ENCODE peak calls at places on chromosomes 6 and 20, in six cellular contexts. One of them, this sample, is unnamed.

GRCh38 chr6:18276610-18277009 is 12.3 kb upstream of the DEK start:
- DNase-seq in amniotic stem cell: no peak
- DNase-seq in effector memory CD4-positive, alpha-beta T cell: no peak
- DNase-seq in fibroblast of gingiva: no peak
- DNase-seq in activated CD8-positive, alpha-beta memory T cell treated with anti-CD3 and anti-CD28 coated beads for 1 hour: no peak
- DNase-seq in stimulated activated naive CD8-positive, alpha-beta T cell treated with anti-CD3 and anti-CD28 coated beads, Interleukin-15, Interleukin-2, amounts not matched to agents 100 U/mL and 50 U/mL, for 24 hours: no peak
- DNase-seq in this sample: no peak

GRCh38 chr6:16168858-16169257 is 40.0 kb downstream of the MYLIP start:
- DNase-seq in amniotic stem cell: no peak
- DNase-seq in effector memory CD4-positive, alpha-beta T cell: no peak
- DNase-seq in fibroblast of gingiva: peak; percentile 30
- DNase-seq in activated CD8-positive, alpha-beta memory T cell treated with anti-CD3 and anti-CD28 coated beads for 1 hour: no peak
- DNase-seq in stimulated activated naive CD8-positive, alpha-beta T cell treated with anti-CD3 and anti-CD28 coated beads, Interleukin-15, Interleukin-2, amounts not matched to agents 100 U/mL and 50 U/mL, for 24 hours: no peak
- DNase-seq in this sample: no peak

GRCh38 chr6:152637422-152638047 is 373 bp upstream of the SYNE1 start:
- DNase-seq in amniotic stem cell: no peak
- DNase-seq in effector memory CD4-positive, alpha-beta T cell: no peak
- DNase-seq in fibroblast of gingiva: peak; percentile 42
- DNase-seq in activated CD8-positive, alpha-beta memory T cell treated with anti-CD3 and anti-CD28 coated beads for 1 hour: no peak
- DNase-seq in stimulated activated naive CD8-positive, alpha-beta T cell treated with anti-CD3 and anti-CD28 coated beads, Interleukin-15, Interleukin-2, amounts not matched to agents 100 U/mL and 50 U/mL, for 24 hours: no peak
- DNase-seq in this sample: no peak

GRCh38 chr6:143139239-143139784 is 78.6 kb downstream of the AIG1 start:
- DNase-seq in amniotic stem cell: no peak
- DNase-seq in effector memory CD4-positive, alpha-beta T cell: no peak
- DNase-seq in fibroblast of gingiva: peak; percentile 15
- DNase-seq in activated CD8-positive, alpha-beta memory T cell treated with anti-CD3 and anti-CD28 coated beads for 1 hour: no peak
- DNase-seq in stimulated activated naive CD8-positive, alpha-beta T cell treated with anti-CD3 and anti-CD28 coated beads, Interleukin-15, Interleukin-2, amounts not matched to agents 100 U/mL and 50 U/mL, for 24 hours: peak; percentile 16
- DNase-seq in this sample: no peak

GRCh38 chr6:4651831-4652467 is 124.3 kb upstream of the CDYL start:
- DNase-seq in amniotic stem cell: no peak
- DNase-seq in effector memory CD4-positive, alpha-beta T cell: no peak
- DNase-seq in fibroblast of gingiva: no peak
- DNase-seq in activated CD8-positive, alpha-beta memory T cell treated with anti-CD3 and anti-CD28 coated beads for 1 hour: no peak
- DNase-seq in stimulated activated naive CD8-positive, alpha-beta T cell treated with anti-CD3 and anti-CD28 coated beads, Interleukin-15, Interleukin-2, amounts not matched to agents 100 U/mL and 50 U/mL, for 24 hours: no peak
- DNase-seq in this sample: no peak

GRCh38 chr6:111552241-111552744 is 53.4 kb downstream of the TRAF3IP2 start:
- DNase-seq in amniotic stem cell: peak; percentile 84
- DNase-seq in effector memory CD4-positive, alpha-beta T cell: no peak
- DNase-seq in fibroblast of gingiva: peak; percentile 95
- DNase-seq in activated CD8-positive, alpha-beta memory T cell treated with anti-CD3 and anti-CD28 coated beads for 1 hour: no peak
- DNase-seq in stimulated activated naive CD8-positive, alpha-beta T cell treated with anti-CD3 and anti-CD28 coated beads, Interleukin-15, Interleukin-2, amounts not matched to agents 100 U/mL and 50 U/mL, for 24 hours: no peak
- DNase-seq in this sample: peak; percentile 46

GRCh38 chr6:42727627-42728026 is 5.2 kb upstream of the PRPH2 start:
- DNase-seq in amniotic stem cell: no peak
- DNase-seq in effector memory CD4-positive, alpha-beta T cell: no peak
- DNase-seq in fibroblast of gingiva: no peak
- DNase-seq in activated CD8-positive, alpha-beta memory T cell treated with anti-CD3 and anti-CD28 coated beads for 1 hour: no peak
- DNase-seq in stimulated activated naive CD8-positive, alpha-beta T cell treated with anti-CD3 and anti-CD28 coated beads, Interleukin-15, Interleukin-2, amounts not matched to agents 100 U/mL and 50 U/mL, for 24 hours: no peak
- DNase-seq in this sample: no peak

GRCh38 chr6:89310929-89311328 is 4.2 kb downstream of the GABRR2 start:
- DNase-seq in amniotic stem cell: peak; percentile 62
- DNase-seq in effector memory CD4-positive, alpha-beta T cell: no peak
- DNase-seq in fibroblast of gingiva: no peak
- DNase-seq in activated CD8-positive, alpha-beta memory T cell treated with anti-CD3 and anti-CD28 coated beads for 1 hour: no peak
- DNase-seq in stimulated activated naive CD8-positive, alpha-beta T cell treated with anti-CD3 and anti-CD28 coated beads, Interleukin-15, Interleukin-2, amounts not matched to agents 100 U/mL and 50 U/mL, for 24 hours: no peak
- DNase-seq in this sample: no peak

GRCh38 chr6:52547647-52548352 is 29.1 kb downstream of the TRAM2 start:
- DNase-seq in amniotic stem cell: no peak
- DNase-seq in effector memory CD4-positive, alpha-beta T cell: no peak
- DNase-seq in fibroblast of gingiva: no peak
- DNase-seq in activated CD8-positive, alpha-beta memory T cell treated with anti-CD3 and anti-CD28 coated beads for 1 hour: no peak
- DNase-seq in stimulated activated naive CD8-positive, alpha-beta T cell treated with anti-CD3 and anti-CD28 coated beads, Interleukin-15, Interleukin-2, amounts not matched to agents 100 U/mL and 50 U/mL, for 24 hours: no peak
- DNase-seq in this sample: no peak

GRCh38 chr6:100691972-100692371 is 189.2 kb downstream of the ASCC3 start:
- DNase-seq in amniotic stem cell: no peak
- DNase-seq in effector memory CD4-positive, alpha-beta T cell: no peak
- DNase-seq in fibroblast of gingiva: no peak
- DNase-seq in activated CD8-positive, alpha-beta memory T cell treated with anti-CD3 and anti-CD28 coated beads for 1 hour: no peak
- DNase-seq in stimulated activated naive CD8-positive, alpha-beta T cell treated with anti-CD3 and anti-CD28 coated beads, Interleukin-15, Interleukin-2, amounts not matched to agents 100 U/mL and 50 U/mL, for 24 hours: no peak
- DNase-seq in this sample: no peak

GRCh38 chr20:35506179-35506578 is 23.3 kb downstream of the C20orf173 start:
- DNase-seq in amniotic stem cell: no peak
- DNase-seq in effector memory CD4-positive, alpha-beta T cell: no peak
- DNase-seq in fibroblast of gingiva: no peak
- DNase-seq in activated CD8-positive, alpha-beta memory T cell treated with anti-CD3 and anti-CD28 coated beads for 1 hour: no peak
- DNase-seq in stimulated activated naive CD8-positive, alpha-beta T cell treated with anti-CD3 and anti-CD28 coated beads, Interleukin-15, Interleukin-2, amounts not matched to agents 100 U/mL and 50 U/mL, for 24 hours: no peak
- DNase-seq in this sample: no peak

This sample was measured in Panc1.